ENCODE peak calls at places on chromosome 19, in nine cellular contexts. N, Y, R, W, X, E, Q, G and M are unnamed samples.

GRCh38 chr19:13665125-13665903 is 99.0 kb upstream of the MRI1 start:
- DNase-seq in N (no peak), Y (no peak), R (no peak), W (no peak), X (no peak), E (no peak), Q (no peak), G (no peak), M (no peak)

GRCh38 chr19:43651758-43652545 is 12.3 kb upstream of the CADM4 start:
- DNase-seq in N (peak), Y (peak), R (peak), W (peak), X (peak), E (no peak), Q (peak), G (peak), M (peak)

GRCh38 chr19:41133260-41133659 is 19.0 kb downstream of the CYP2F1 start:
- DNase-seq in N (no peak), Y (no peak), R (no peak), W (no peak), X (no peak), E (no peak), Q (no peak), G (no peak), M (no peak)

GRCh38 chr19:13835791-13836723 is 40.8 kb downstream of the ZSWIM4 start:
- DNase-seq in N (peak), Y (peak), R (no peak), W (no peak), X (no peak), E (peak), Q (no peak), G (no peak), M (no peak)

GRCh38 chr19:51799311-51799997 is 4.5 kb downstream of the FPR3 start:
- DNase-seq in N (no peak), Y (peak), R (peak), W (peak), X (peak), E (peak), Q (peak), G (peak), M (peak)

GRCh38 chr19:10864538-10864899 is 6.8 kb upstream of the CARM1 start:
- DNase-seq in N (peak), Y (peak), R (peak), W (peak), X (peak), E (peak), Q (peak), G (peak), M (peak)

GRCh38 chr19:13781547-13781946 is 7.3 kb downstream of the C19orf53 start:
- DNase-seq in N (no peak), Y (peak), R (peak), W (peak), X (peak), E (peak), Q (peak), G (peak), M (no peak)

GRCh38 chr19:16095071-16095571 is 16.6 kb upstream of the RAB8A start:
- DNase-seq in N (no peak), Y (no peak), R (no peak), W (no peak), X (no peak), E (no peak), Q (no peak), G (no peak), M (no peak)

GRCh38 chr19:10116085-10116865 is 3.4 kb downstream of the EIF3G start:
- DNase-seq in N (peak), Y (peak), R (no peak), W (no peak), X (no peak), E (no peak), Q (no peak), G (no peak), M (no peak)

GRCh38 chr19:45872095-45872919 is 8.2 kb downstream of the FOXA3 start:
- DNase-seq in N (no peak), Y (no peak), R (no peak), W (no peak), X (no peak), E (no peak), Q (no peak), G (no peak), M (no peak)

GRCh38 chr19:49921871-49922755 is 6.9 kb upstream of the ATF5 start:
- DNase-seq in N (no peak), Y (peak), R (peak), W (peak), X (no peak), E (no peak), Q (no peak), G (no peak), M (no peak)

GRCh38 chr19:49441210-49441959 is at the start of gene SLC17A7:
- DNase-seq in N (no peak), Y (peak), R (no peak), W (no peak), X (peak), E (peak), Q (peak), G (no peak), M (no peak)

GRCh38 chr19:11191273-11191755 is 6.0 kb downstream of the KANK2 start:
- DNase-seq in N (no peak), Y (peak), R (peak), W (peak), X (peak), E (peak), Q (peak), G (peak), M (no peak)

GRCh38 chr19:45598267-45599011 is 3.6 kb downstream of the GPR4 start:
- DNase-seq in N (no peak), Y (peak), R (no peak), W (no peak), X (no peak), E (no peak), Q (peak), G (no peak), M (no peak)

GRCh38 chr19:55370305-55370988 is at the start of gene IL11:
- DNase-seq in N (no peak), Y (peak), R (no peak), W (peak), X (no peak), E (no peak), Q (no peak), G (no peak), M (no peak)

GRCh38 chr19:11204943-11205349 is 7.6 kb upstream of the KANK2 start:
- DNase-seq in N (no peak), Y (no peak), R (no peak), W (no peak), X (no peak), E (peak), Q (peak), G (no peak), M (no peak)

GRCh38 chr19:38634757-38635482 is 12.5 kb upstream of the ACTN4 start:
- DNase-seq in N (peak), Y (peak), R (peak), W (peak), X (peak), E (peak), Q (peak), G (peak), M (no peak)
- H3K27ac ChIP-seq in N (no peak), Y (no peak), R (peak), W (no peak), X (no peak), E (peak), Q (no peak), G (peak), M (peak)

GRCh38 chr19:38250821-38251563 is 5.2 kb downstream of the PPP1R14A start:
- DNase-seq in N (peak), Y (peak), R (peak), W (peak), X (peak), E (peak), Q (peak), G (peak), M (peak)
- H3K27ac ChIP-seq in N (peak), Y (no peak), R (peak), W (peak), X (peak), E (peak), Q (no peak), G (peak), M (peak)

GRCh38 chr19:409006-409514 is at the start of gene C2CD4C:
- DNase-seq in N (peak), Y (peak), R (no peak), W (no peak), X (no peak), E (peak), Q (peak), G (no peak), M (no peak)
- H3K27ac ChIP-seq in N (no peak), Y (no peak), R (no peak), W (no peak), X (no peak), E (no peak), Q (no peak), G (no peak), M (no peak)

GRCh38 chr19:35144600-35145436 is 1.8 kb downstream of the FXYD7 start:
- DNase-seq in N (no peak), Y (no peak), R (no peak), W (no peak), X (no peak), E (no peak), Q (peak), G (peak), M (no peak)
- H3K27ac ChIP-seq in N (no peak), Y (no peak), R (no peak), W (no peak), X (no peak), E (no peak), Q (no peak), G (no peak), M (no peak)

DNA sequence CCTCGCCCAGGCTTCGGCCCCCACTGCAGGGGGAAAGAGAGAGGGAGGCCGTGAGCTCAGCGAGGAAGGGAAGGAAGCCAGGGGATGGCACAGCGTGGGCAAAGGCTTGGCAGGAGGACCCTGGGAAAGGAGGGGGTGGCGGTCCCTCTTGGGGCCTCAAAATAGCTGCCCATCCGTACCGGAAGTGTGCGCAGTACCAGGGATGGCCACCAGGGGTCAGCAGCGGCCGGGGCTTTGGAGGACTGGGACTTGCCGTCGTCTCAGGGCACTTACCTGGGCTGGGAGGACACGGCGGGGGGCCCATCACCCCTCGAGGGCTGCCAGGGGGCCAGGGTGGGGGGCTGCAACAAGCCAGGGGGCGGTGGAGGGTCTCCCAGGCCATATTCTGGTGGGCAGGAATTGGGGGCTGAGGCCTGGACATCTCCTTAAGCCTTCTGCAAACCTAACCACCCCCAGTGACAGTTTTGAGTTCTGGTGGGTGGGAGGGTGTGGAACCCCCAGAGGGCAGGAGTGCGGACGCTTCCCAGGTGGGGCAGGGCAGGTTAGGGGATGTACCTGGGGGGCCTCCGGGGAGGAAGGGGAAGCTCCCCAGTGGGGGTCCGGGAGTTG is 7.8 kb upstream of the TMEM161A start:
- DNase-seq in N (peak), Y (peak), R (peak), W (peak), X (peak), E (peak), Q (peak), G (peak), M (peak)
- H3K27ac ChIP-seq in N (no peak), Y (no peak), R (no peak), W (no peak), X (no peak), E (peak), Q (no peak), G (no peak), M (no peak)

GRCh38 chr19:6187374-6187773 is 51.9 kb downstream of the ACSBG2 start:
- DNase-seq in N (no peak), Y (no peak), R (no peak), W (no peak), X (no peak), E (no peak), Q (no peak), G (no peak), M (no peak)
- H3K27ac ChIP-seq in N (no peak), Y (no peak), R (no peak), W (no peak), X (no peak), E (no peak), Q (no peak), G (no peak), M (no peak)

GRCh38 chr19:1216756-1217155 is 11.2 kb downstream of the STK11 start:
- DNase-seq in N (no peak), Y (no peak), R (no peak), W (no peak), X (no peak), E (no peak), Q (no peak), G (no peak), M (no peak)
- H3K27ac ChIP-seq in N (no peak), Y (no peak), R (no peak), W (no peak), X (peak), E (peak), Q (no peak), G (peak), M (no peak)